ENCODE peak calls at places on chromosomes 7 and 10, in eight cellular contexts. One of them, this sample, is unnamed.

GRCh38 chr7:22425361-22425760 is 68.4 kb upstream of the RAPGEF5 start:
- DNase-seq in GM13976: no peak
- DNase-seq in AG09319: no peak
- DNase-seq in left ventricle myocardium inferior: no peak
- DNase-seq in choroid plexus epithelial cell: no peak
- DNase-seq in stomach: no peak
- DNase-seq in PC-3: no peak
- DNase-seq in RWPE1: no peak
- DNase-seq in this sample: no peak

GRCh38 chr10:74328388-74328787 is 177.4 kb downstream of the ADK start:
- DNase-seq in GM13976: no peak
- DNase-seq in AG09319: no peak
- DNase-seq in left ventricle myocardium inferior: no peak
- DNase-seq in choroid plexus epithelial cell: no peak
- DNase-seq in stomach: no peak
- DNase-seq in PC-3: no peak
- DNase-seq in RWPE1: no peak
- DNase-seq in this sample: no peak

GRCh38 chr7:89757910-89758309 is 396.4 kb upstream of the STEAP1 start:
- DNase-seq in GM13976: no peak
- DNase-seq in AG09319: no peak
- DNase-seq in left ventricle myocardium inferior: no peak
- DNase-seq in choroid plexus epithelial cell: no peak
- DNase-seq in stomach: no peak
- DNase-seq in PC-3: no peak
- DNase-seq in RWPE1: no peak
- DNase-seq in this sample: no peak

GRCh38 chr7:80943342-80943741 is 24.5 kb upstream of the SEMA3C start:
- DNase-seq in GM13976: no peak
- DNase-seq in AG09319: no peak
- DNase-seq in left ventricle myocardium inferior: no peak
- DNase-seq in choroid plexus epithelial cell: no peak
- DNase-seq in stomach: no peak
- DNase-seq in PC-3: peak
- DNase-seq in RWPE1: no peak
- DNase-seq in this sample: no peak

GRCh38 chr10:17326377-17326776 is 98.3 kb downstream of the VIM start:
- DNase-seq in GM13976: no peak
- DNase-seq in AG09319: no peak
- DNase-seq in left ventricle myocardium inferior: no peak
- DNase-seq in choroid plexus epithelial cell: no peak
- DNase-seq in stomach: no peak
- DNase-seq in PC-3: no peak
- DNase-seq in RWPE1: no peak
- DNase-seq in this sample: no peak

GRCh38 chr7:2048006-2048405 is 184.7 kb downstream of the MAD1L1 start:
- DNase-seq in GM13976: no peak
- DNase-seq in AG09319: no peak
- DNase-seq in left ventricle myocardium inferior: no peak
- DNase-seq in choroid plexus epithelial cell: no peak
- DNase-seq in stomach: no peak
- DNase-seq in PC-3: no peak
- DNase-seq in RWPE1: no peak
- DNase-seq in this sample: no peak

GRCh38 chr7:4861227-4861626 is 603 bp downstream of the PAPOLB start:
- DNase-seq in GM13976: no peak
- DNase-seq in AG09319: no peak
- DNase-seq in left ventricle myocardium inferior: no peak
- DNase-seq in choroid plexus epithelial cell: no peak
- DNase-seq in stomach: no peak
- DNase-seq in PC-3: no peak
- DNase-seq in RWPE1: no peak
- DNase-seq in this sample: no peak

GRCh38 chr10:130079614-130080460 is 30.8 kb downstream of the C10orf143 start:
- DNase-seq in GM13976: no peak
- DNase-seq in AG09319: no peak
- DNase-seq in left ventricle myocardium inferior: no peak
- DNase-seq in choroid plexus epithelial cell: peak
- DNase-seq in stomach: no peak
- DNase-seq in PC-3: no peak
- DNase-seq in RWPE1: no peak
- DNase-seq in this sample: no peak

GRCh38 chr7:92325850-92326249 is 80.1 kb downstream of the ANKIB1 start:
- DNase-seq in GM13976: no peak
- DNase-seq in AG09319: no peak
- DNase-seq in left ventricle myocardium inferior: no peak
- DNase-seq in choroid plexus epithelial cell: peak
- DNase-seq in stomach: no peak
- DNase-seq in PC-3: no peak
- DNase-seq in RWPE1: no peak
- DNase-seq in this sample: no peak

GRCh38 chr7:66500087-66500486 is 128.6 kb upstream of the KCTD7 start:
- DNase-seq in GM13976: no peak
- DNase-seq in AG09319: no peak
- DNase-seq in left ventricle myocardium inferior: no peak
- DNase-seq in choroid plexus epithelial cell: no peak
- DNase-seq in stomach: no peak
- DNase-seq in PC-3: no peak
- DNase-seq in RWPE1: no peak
- DNase-seq in this sample: no peak

GRCh38 chr7:44093102-44093641 is 10.8 kb upstream of the POLM start:
- DNase-seq in GM13976: no peak
- DNase-seq in AG09319: no peak
- DNase-seq in left ventricle myocardium inferior: no peak
- DNase-seq in choroid plexus epithelial cell: no peak
- DNase-seq in stomach: no peak
- DNase-seq in PC-3: no peak
- DNase-seq in RWPE1: no peak
- DNase-seq in this sample: no peak

GRCh38 chr7:46680147-46680546 is 759.1 kb upstream of the IGFBP3 start:
- DNase-seq in GM13976: peak
- DNase-seq in AG09319: no peak
- DNase-seq in left ventricle myocardium inferior: no peak
- DNase-seq in choroid plexus epithelial cell: peak
- DNase-seq in stomach: no peak
- DNase-seq in PC-3: no peak
- DNase-seq in RWPE1: no peak
- DNase-seq in this sample: no peak

GRCh38 chr7:130006771-130007170 is 44.4 kb downstream of the ZC3HC1 start:
- DNase-seq in GM13976: no peak
- DNase-seq in AG09319: no peak
- DNase-seq in left ventricle myocardium inferior: no peak
- DNase-seq in choroid plexus epithelial cell: no peak
- DNase-seq in stomach: no peak
- DNase-seq in PC-3: no peak
- DNase-seq in RWPE1: no peak
- DNase-seq in this sample: no peak

GRCh38 chr7:64628192-64628591 is 37.7 kb upstream of the ZNF107 start:
- DNase-seq in GM13976: no peak
- DNase-seq in AG09319: no peak
- DNase-seq in left ventricle myocardium inferior: no peak
- DNase-seq in choroid plexus epithelial cell: no peak
- DNase-seq in stomach: no peak
- DNase-seq in PC-3: no peak
- DNase-seq in RWPE1: no peak
- DNase-seq in this sample: no peak

GRCh38 chr7:64628721-64629120 is 37.2 kb upstream of the ZNF107 start:
- DNase-seq in GM13976: no peak
- DNase-seq in AG09319: no peak
- DNase-seq in left ventricle myocardium inferior: no peak
- DNase-seq in choroid plexus epithelial cell: no peak
- DNase-seq in stomach: no peak
- DNase-seq in PC-3: no peak
- DNase-seq in RWPE1: no peak
- DNase-seq in this sample: no peak

GRCh38 chr7:64633401-64633800 is 32.5 kb upstream of the ZNF107 start:
- DNase-seq in GM13976: no peak
- DNase-seq in AG09319: no peak
- DNase-seq in left ventricle myocardium inferior: no peak
- DNase-seq in choroid plexus epithelial cell: no peak
- DNase-seq in stomach: no peak
- DNase-seq in PC-3: no peak
- DNase-seq in RWPE1: no peak
- DNase-seq in this sample: no peak

GRCh38 chr7:64632029-64632428 is 33.9 kb upstream of the ZNF107 start:
- DNase-seq in GM13976: no peak
- DNase-seq in AG09319: no peak
- DNase-seq in left ventricle myocardium inferior: no peak
- DNase-seq in choroid plexus epithelial cell: no peak
- DNase-seq in stomach: no peak
- DNase-seq in PC-3: no peak
- DNase-seq in RWPE1: no peak
- DNase-seq in this sample: no peak

DNA sequence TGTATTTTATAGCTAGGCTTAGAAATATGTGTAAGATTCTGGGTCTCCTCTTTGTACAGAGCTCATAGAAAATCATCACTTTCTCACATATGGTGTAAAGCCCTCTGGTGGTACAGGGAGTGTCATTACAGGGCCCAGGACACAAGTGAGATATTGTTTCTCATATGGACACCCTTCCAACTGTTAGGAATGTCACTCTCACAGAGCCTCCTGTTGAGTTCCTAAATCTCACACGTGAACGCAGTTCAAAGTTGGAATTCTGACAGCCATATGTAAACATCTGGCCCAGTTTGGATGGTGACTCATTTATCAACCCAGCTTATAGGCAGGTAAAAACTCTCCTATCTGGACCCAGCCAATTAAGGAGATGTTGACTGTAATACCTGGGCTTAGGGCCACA is 35.4 kb upstream of the ZNF107 start:
- DNase-seq in GM13976: no peak
- DNase-seq in AG09319: no peak
- DNase-seq in left ventricle myocardium inferior: no peak
- DNase-seq in choroid plexus epithelial cell: peak
- DNase-seq in stomach: no peak
- DNase-seq in PC-3: peak
- DNase-seq in RWPE1: peak
- DNase-seq in this sample: no peak
- TF ChIP-seq CTCF in GM13976: no peak
- TF ChIP-seq CTCF in AG09319: peak
- TF ChIP-seq CTCF in left ventricle myocardium inferior: peak
- TF ChIP-seq CTCF in choroid plexus epithelial cell: peak
- TF ChIP-seq CTCF in stomach: peak
- TF ChIP-seq CTCF in PC-3: peak
- TF ChIP-seq CTCF in RWPE1: peak
- TF ChIP-seq CTCF in this sample: peak

DNA sequence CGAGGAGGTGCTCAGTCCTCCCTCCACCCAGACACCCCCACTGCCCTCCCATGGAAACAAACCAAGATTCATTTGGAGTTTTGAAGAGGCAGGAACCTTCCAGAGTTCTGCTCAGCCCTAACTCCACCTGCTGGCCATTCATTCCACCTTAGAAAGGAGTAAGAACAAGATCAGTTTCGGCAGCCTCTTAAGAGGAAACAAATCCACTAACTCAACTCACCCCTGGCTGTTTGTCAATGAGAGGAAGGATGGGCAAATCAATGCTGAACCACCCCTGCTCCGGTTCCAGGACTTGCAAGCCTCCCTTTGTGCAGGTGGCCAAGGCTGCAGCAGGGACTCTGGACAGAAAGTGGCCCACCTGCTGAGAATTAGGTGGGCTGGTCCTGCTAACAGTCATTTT is 26.2 kb downstream of the CCDC3 start:
- DNase-seq in GM13976: no peak
- DNase-seq in AG09319: no peak
- DNase-seq in left ventricle myocardium inferior: no peak
- DNase-seq in choroid plexus epithelial cell: peak
- DNase-seq in stomach: no peak
- DNase-seq in PC-3: peak
- DNase-seq in RWPE1: no peak
- DNase-seq in this sample: no peak
- TF ChIP-seq CTCF in GM13976: no peak
- TF ChIP-seq CTCF in AG09319: no peak
- TF ChIP-seq CTCF in left ventricle myocardium inferior: peak
- TF ChIP-seq CTCF in choroid plexus epithelial cell: peak
- TF ChIP-seq CTCF in stomach: no peak
- TF ChIP-seq CTCF in PC-3: peak
- TF ChIP-seq CTCF in RWPE1: no peak
- TF ChIP-seq CTCF in this sample: peak

GRCh38 chr7:42639930-42640329 is 271.9 kb downstream of the C7orf25 start:
- DNase-seq in GM13976: no peak
- DNase-seq in AG09319: no peak
- DNase-seq in left ventricle myocardium inferior: no peak
- DNase-seq in choroid plexus epithelial cell: peak
- DNase-seq in stomach: no peak
- DNase-seq in PC-3: peak
- DNase-seq in RWPE1: no peak
- DNase-seq in this sample: no peak
- TF ChIP-seq CTCF in GM13976: no peak
- TF ChIP-seq CTCF in AG09319: peak
- TF ChIP-seq CTCF in left ventricle myocardium inferior: peak
- TF ChIP-seq CTCF in choroid plexus epithelial cell: peak
- TF ChIP-seq CTCF in stomach: no peak
- TF ChIP-seq CTCF in PC-3: peak
- TF ChIP-seq CTCF in RWPE1: no peak
- TF ChIP-seq CTCF in this sample: peak

GRCh38 chr10:51073461-51074237 is 638 bp upstream of the PRKG1 start:
- DNase-seq in GM13976: peak
- DNase-seq in AG09319: no peak
- DNase-seq in left ventricle myocardium inferior: peak
- DNase-seq in choroid plexus epithelial cell: peak
- DNase-seq in stomach: peak
- DNase-seq in PC-3: peak
- DNase-seq in RWPE1: peak
- DNase-seq in this sample: no peak
- TF ChIP-seq CTCF in GM13976: no peak
- TF ChIP-seq CTCF in AG09319: peak
- TF ChIP-seq CTCF in left ventricle myocardium inferior: no peak
- TF ChIP-seq CTCF in choroid plexus epithelial cell: peak
- TF ChIP-seq CTCF in stomach: no peak
- TF ChIP-seq CTCF in PC-3: peak
- TF ChIP-seq CTCF in RWPE1: no peak
- TF ChIP-seq CTCF in this sample: no peak

GRCh38 chr7:28623863-28624262 is 211.5 kb downstream of the CREB5 start:
- DNase-seq in GM13976: no peak
- DNase-seq in AG09319: no peak
- DNase-seq in left ventricle myocardium inferior: no peak
- DNase-seq in choroid plexus epithelial cell: peak
- DNase-seq in stomach: no peak
- DNase-seq in PC-3: peak
- DNase-seq in RWPE1: peak
- DNase-seq in this sample: no peak
- TF ChIP-seq CTCF in GM13976: peak
- TF ChIP-seq CTCF in AG09319: no peak
- TF ChIP-seq CTCF in left ventricle myocardium inferior: peak
- TF ChIP-seq CTCF in choroid plexus epithelial cell: no peak
- TF ChIP-seq CTCF in stomach: no peak
- TF ChIP-seq CTCF in PC-3: peak
- TF ChIP-seq CTCF in RWPE1: peak
- TF ChIP-seq CTCF in this sample: peak

GRCh38 chr10:46318808-46319207 is 32.0 kb downstream of the ANTXRL start:
- DNase-seq in GM13976: no peak
- DNase-seq in AG09319: no peak
- DNase-seq in left ventricle myocardium inferior: no peak
- DNase-seq in choroid plexus epithelial cell: no peak
- DNase-seq in stomach: no peak
- DNase-seq in PC-3: no peak
- DNase-seq in RWPE1: no peak
- DNase-seq in this sample: no peak
- TF ChIP-seq CTCF in GM13976: no peak
- TF ChIP-seq CTCF in AG09319: no peak
- TF ChIP-seq CTCF in left ventricle myocardium inferior: no peak
- TF ChIP-seq CTCF in choroid plexus epithelial cell: no peak
- TF ChIP-seq CTCF in stomach: no peak
- TF ChIP-seq CTCF in PC-3: no peak
- TF ChIP-seq CTCF in RWPE1: no peak
- TF ChIP-seq CTCF in this sample: no peak

GRCh38 chr10:29658984-29659769 is 24.4 kb upstream of the SVIL start:
- DNase-seq in GM13976: peak
- DNase-seq in AG09319: peak
- DNase-seq in left ventricle myocardium inferior: no peak
- DNase-seq in choroid plexus epithelial cell: peak
- DNase-seq in stomach: peak
- DNase-seq in PC-3: peak
- DNase-seq in RWPE1: peak
- DNase-seq in this sample: peak
- TF ChIP-seq CTCF in GM13976: no peak
- TF ChIP-seq CTCF in AG09319: peak
- TF ChIP-seq CTCF in left ventricle myocardium inferior: peak
- TF ChIP-seq CTCF in choroid plexus epithelial cell: peak
- TF ChIP-seq CTCF in stomach: peak
- TF ChIP-seq CTCF in PC-3: no peak
- TF ChIP-seq CTCF in RWPE1: no peak
- TF ChIP-seq CTCF in this sample: peak

This sample was measured in AG04450.